ENCODE peak calls at places on chromosomes 3 and 15, in seven cellular contexts. T is ascending aorta; A is activated CD8-positive, alpha-beta memory T cell treated with anti-CD3 and anti-CD28 coated beads for 1 hour; E is hippocampal formation; X is ovary; W is GOT3; C is NCI-H345. Y is an unnamed sample.

GRCh38 chr15:31437686-31438085 is 111.1 kb downstream of the KLF13 start:
- DNase-seq in T (no peak), A (no peak), E (no peak), X (no peak), W (no peak), C (no peak), Y (no peak)

GRCh38 chr15:40815042-40815678 is 7.9 kb upstream of the DNAJC17 start:
- DNase-seq in T (no peak), A (no peak), E (no peak), X (peak; percentile 26), W (no peak), C (no peak), Y (no peak)

GRCh38 chr15:85681391-85681790 is 113.3 kb downstream of the KLHL25 start:
- DNase-seq in T (no peak), A (no peak), E (no peak), X (no peak), W (no peak), C (no peak), Y (no peak)

GRCh38 chr15:74131618-74132191 is 1.3 kb downstream of the ISLR2 start:
- DNase-seq in T (no peak), A (no peak), E (no peak), X (no peak), W (no peak), C (no peak), Y (no peak)

GRCh38 chr15:75647370-75648155 is at the start of gene SNX33:
- DNase-seq in T (peak; percentile 91), A (no peak), E (peak; percentile 26), X (peak; percentile 82), W (peak; percentile 63), C (peak; percentile 40), Y (peak; percentile 60)

GRCh38 chr3:46371802-46372340 is 1.1 kb downstream of the CCR5 start:
- DNase-seq in T (no peak), A (no peak), E (no peak), X (no peak), W (no peak), C (no peak), Y (no peak)

GRCh38 chr3:40843851-40844548 is 319.2 kb downstream of the ZNF621 start:
- DNase-seq in T (no peak), A (no peak), E (no peak), X (no peak), W (no peak), C (no peak), Y (no peak)

GRCh38 chr15:78810377-78811123 is 714 bp downstream of the ADAMTS7 start:
- DNase-seq in T (peak; percentile 77), A (no peak), E (no peak), X (peak; percentile 66), W (no peak), C (no peak), Y (peak; percentile 20)